ENCODE peak calls at places on chromosomes 16 and 17, in ten cellular contexts. W is RWPE1, U is Calu3, H is brain microvascular endothelial cell, G is GM13976, E is heart left ventricle, I is lung, A is IMR-90, J is dorsolateral prefrontal cortex, T is AG09309. M is an unnamed sample.

GRCh38 chr16:50910698-50911025 is 168.8 kb downstream of the CYLD start:
- DNase-seq in W (no peak), U (no peak), H (no peak), G (no peak), E (no peak), I (no peak), A (no peak), J (no peak), T (no peak), M (no peak)

GRCh38 chr16:83051451-83051850 is 424.7 kb downstream of the CDH13 start:
- DNase-seq in W (no peak), U (no peak), H (no peak), G (no peak), E (no peak), I (no peak), A (no peak), J (no peak), T (no peak), M (no peak)

GRCh38 chr16:75224281-75224680 is 5.5 kb downstream of the CTRB1 start:
- DNase-seq in W (no peak), U (no peak), H (no peak), G (no peak), E (no peak), I (no peak), A (no peak), J (no peak), T (no peak), M (peak)

GRCh38 chr17:39092672-39093250 is 58.7 kb downstream of the PLXDC1 start:
- DNase-seq in W (no peak), U (no peak), H (no peak), G (no peak), E (no peak), I (no peak), A (no peak), J (no peak), T (no peak), M (no peak)

GRCh38 chr16:90077757-90078593 is 844 bp upstream of the PRDM7 start:
- DNase-seq in W (no peak), U (peak), H (no peak), G (peak), E (no peak), I (no peak), A (peak), J (no peak), T (no peak), M (peak)

GRCh38 chr17:77884019-77884418 is 74.5 kb upstream of the TNRC6C start:
- DNase-seq in W (no peak), U (no peak), H (peak), G (no peak), E (peak), I (no peak), A (peak), J (peak), T (no peak), M (no peak)

GRCh38 chr16:59341368-59341767 is 607.3 kb upstream of the GOT2 start:
- DNase-seq in W (no peak), U (no peak), H (no peak), G (no peak), E (no peak), I (no peak), A (no peak), J (no peak), T (no peak), M (no peak)

GRCh38 chr16:82317411-82318168 is 147.6 kb upstream of the MPHOSPH6 start:
- DNase-seq in W (no peak), U (no peak), H (no peak), G (no peak), E (peak), I (no peak), A (no peak), J (no peak), T (no peak), M (no peak)

GRCh38 chr16:85151603-85152413 is 39.5 kb upstream of the CIBAR2 start:
- DNase-seq in W (peak), U (peak), H (peak), G (peak), E (peak), I (no peak), A (peak), J (no peak), T (no peak), M (peak)

GRCh38 chr17:49820773-49821172 is 27.1 kb downstream of the TAC4 start:
- DNase-seq in W (no peak), U (no peak), H (no peak), G (no peak), E (no peak), I (no peak), A (no peak), J (no peak), T (no peak), M (no peak)

GRCh38 chr16:54654429-54654828 is 276.2 kb upstream of the IRX5 start:
- DNase-seq in W (no peak), U (no peak), H (no peak), G (no peak), E (no peak), I (no peak), A (no peak), J (no peak), T (no peak), M (no peak)

GRCh38 chr17:78774956-78775571 is 7.0 kb downstream of the CYTH1 start:
- DNase-seq in W (no peak), U (no peak), H (no peak), G (peak), E (no peak), I (no peak), A (no peak), J (no peak), T (no peak), M (no peak)

GRCh38 chr17:1137465-1137894 is 42.3 kb downstream of the ABR start:
- DNase-seq in W (peak), U (no peak), H (no peak), G (no peak), E (no peak), I (no peak), A (no peak), J (no peak), T (no peak), M (no peak)

GRCh38 chr16:54407596-54407995 is 121.0 kb upstream of the IRX3 start:
- DNase-seq in W (peak), U (no peak), H (peak), G (no peak), E (no peak), I (no peak), A (peak), J (no peak), T (no peak), M (no peak)

GRCh38 chr17:16417896-16418683 is 2.7 kb downstream of the TRPV2 start:
- DNase-seq in W (no peak), U (no peak), H (no peak), G (peak), E (no peak), I (no peak), A (peak), J (no peak), T (no peak), M (no peak)

GRCh38 chr17:28524476-28525415 is 18.6 kb downstream of the FOXN1 start:
- DNase-seq in W (peak), U (peak), H (peak), G (no peak), E (no peak), I (peak), A (peak), J (no peak), T (peak), M (no peak)

GRCh38 chr16:85645021-85645589 is 32.0 kb downstream of the GSE1 start:
- DNase-seq in W (peak), U (peak), H (no peak), G (no peak), E (no peak), I (no peak), A (no peak), J (no peak), T (no peak), M (no peak)

GRCh38 chr16:89020925-89021595 is 44.1 kb upstream of the CBFA2T3 start:
- DNase-seq in W (no peak), U (no peak), H (no peak), G (no peak), E (no peak), I (no peak), A (no peak), J (peak), T (no peak), M (no peak)

GRCh38 chr16:74759564-74759963 is 15.1 kb downstream of the FA2H start:
- DNase-seq in W (no peak), U (no peak), H (no peak), G (no peak), E (no peak), I (no peak), A (no peak), J (no peak), T (no peak), M (no peak)

GRCh38 chr17:44375196-44376017 is 11.8 kb upstream of the FAM171A2 start:
- DNase-seq in W (no peak), U (no peak), H (no peak), G (no peak), E (no peak), I (no peak), A (no peak), J (no peak), T (no peak), M (no peak)

GRCh38 chr17:1714488-1714979 is 4.4 kb upstream of the TLCD2 start:
- DNase-seq in W (peak), U (peak), H (peak), G (no peak), E (peak), I (peak), A (peak), J (peak), T (peak), M (no peak)

GRCh38 chr17:8914554-8914953 is 47.1 kb upstream of the PIK3R6 start:
- DNase-seq in W (no peak), U (no peak), H (no peak), G (no peak), E (no peak), I (no peak), A (no peak), J (no peak), T (no peak), M (no peak)

GRCh38 chr17:8911205-8911604 is 43.7 kb upstream of the PIK3R6 start:
- DNase-seq in W (no peak), U (no peak), H (no peak), G (peak), E (no peak), I (no peak), A (no peak), J (no peak), T (no peak), M (peak)

GRCh38 chr17:8912060-8912981 is 44.8 kb upstream of the PIK3R6 start:
- DNase-seq in W (no peak), U (no peak), H (no peak), G (peak), E (no peak), I (no peak), A (no peak), J (no peak), T (no peak), M (peak)

GRCh38 chr17:8913879-8914278 is 46.4 kb upstream of the PIK3R6 start:
- DNase-seq in W (no peak), U (no peak), H (no peak), G (peak), E (no peak), I (no peak), A (no peak), J (no peak), T (no peak), M (no peak)

DNA sequence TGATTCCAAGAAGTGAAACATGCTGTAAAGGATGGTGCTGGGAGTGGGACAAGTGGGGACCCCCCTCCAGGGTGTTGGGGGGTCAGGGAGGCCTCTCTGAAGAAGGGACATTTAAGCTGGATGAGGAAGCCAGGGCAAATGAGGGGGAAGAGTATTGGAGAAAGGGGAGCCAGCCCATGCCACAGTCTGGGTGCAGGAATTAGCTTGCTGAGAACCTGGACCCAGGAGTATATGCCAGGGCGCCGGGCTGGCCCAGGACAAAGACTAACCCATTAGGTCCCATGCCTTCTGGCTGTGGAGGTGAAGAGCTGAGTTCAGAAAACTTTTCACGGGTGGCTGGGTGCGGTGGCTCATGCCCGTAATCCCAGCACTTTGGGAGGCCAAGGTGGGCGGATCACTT is 45.6 kb upstream of the PIK3R6 start:
- DNase-seq in W (no peak), U (no peak), H (no peak), G (peak), E (no peak), I (no peak), A (no peak), J (no peak), T (no peak), M (peak)
- TF ChIP-seq CTCF in W (no peak), U (no peak), H (no peak), G (no peak), E (no peak), I (no peak), A (no peak), J (no peak), T (no peak), M (no peak)

GRCh38 chr17:72651988-72652387 is 440.5 kb downstream of the SLC39A11 start:
- DNase-seq in W (no peak), U (no peak), H (no peak), G (no peak), E (no peak), I (no peak), A (no peak), J (no peak), T (no peak), M (no peak)
- TF ChIP-seq CTCF in W (no peak), U (no peak), H (no peak), G (no peak), E (no peak), I (no peak), A (no peak), J (no peak), T (no peak), M (no peak)

DNA sequence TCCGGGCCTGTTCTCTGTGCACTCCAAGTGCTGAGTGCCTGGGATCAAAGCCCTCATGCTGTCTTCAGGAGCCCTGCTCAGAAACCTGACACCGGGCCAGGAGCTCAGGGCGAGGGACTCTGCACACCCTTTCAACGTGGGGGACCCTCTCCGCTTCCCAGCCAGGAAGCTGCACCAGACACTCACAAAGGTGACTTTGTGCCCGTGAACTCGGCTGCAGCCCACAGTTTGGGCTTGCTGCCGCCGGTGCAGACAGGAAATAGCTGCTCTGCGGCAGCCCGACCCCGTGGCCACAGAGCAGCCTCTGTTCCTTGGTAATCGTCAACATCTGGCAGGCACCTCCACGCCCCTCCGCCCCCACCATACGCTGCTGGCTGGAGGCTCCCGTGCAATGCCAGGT is 93.4 kb upstream of the METRNL start:
- DNase-seq in W (no peak), U (no peak), H (peak), G (peak), E (peak), I (peak), A (peak), J (no peak), T (no peak), M (no peak)
- TF ChIP-seq CTCF in W (no peak), U (no peak), H (no peak), G (no peak), E (no peak), I (no peak), A (no peak), J (no peak), T (no peak), M (no peak)

GRCh38 chr16:66429290-66429962 is 2.3 kb downstream of the BEAN1 start:
- DNase-seq in W (no peak), U (no peak), H (no peak), G (no peak), E (no peak), I (no peak), A (no peak), J (no peak), T (no peak), M (no peak)
- TF ChIP-seq CTCF in W (no peak), U (no peak), H (peak), G (no peak), E (no peak), I (no peak), A (no peak), J (no peak), T (no peak), M (no peak)

DNA sequence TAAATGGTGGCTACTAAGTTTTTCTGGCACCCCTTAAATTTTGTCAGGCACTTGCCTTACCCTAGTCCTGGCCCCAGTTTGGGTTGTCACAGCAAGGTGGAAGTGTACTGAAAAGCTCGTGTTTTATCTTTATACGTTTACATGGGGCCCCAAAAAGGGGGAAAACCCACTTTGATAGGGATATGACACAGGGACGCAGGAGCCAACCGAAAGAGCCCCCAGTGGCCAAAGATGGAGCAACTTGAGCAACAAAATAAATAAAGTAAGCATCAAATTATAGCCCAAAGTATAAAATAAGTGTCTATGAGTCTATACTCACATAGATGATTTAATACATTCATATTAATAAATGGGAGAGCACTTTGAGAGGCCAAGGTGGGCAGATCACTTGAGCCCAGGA is 5.0 kb upstream of the CETP start:
- DNase-seq in W (no peak), U (no peak), H (no peak), G (no peak), E (no peak), I (no peak), A (no peak), J (no peak), T (no peak), M (no peak)
- TF ChIP-seq CTCF in W (no peak), U (no peak), H (peak), G (no peak), E (no peak), I (no peak), A (peak), J (no peak), T (no peak), M (no peak)

GRCh38 chr17:67657596-67657995 is 60.1 kb upstream of the NOL11 start:
- DNase-seq in W (no peak), U (no peak), H (no peak), G (no peak), E (no peak), I (no peak), A (no peak), J (no peak), T (no peak), M (no peak)

GRCh38 chr17:67658265-67658664 is 59.5 kb upstream of the NOL11 start:
- DNase-seq in W (no peak), U (no peak), H (no peak), G (no peak), E (no peak), I (no peak), A (no peak), J (no peak), T (no peak), M (no peak)

GRCh38 chr17:67655478-67656148 is 62.1 kb upstream of the NOL11 start:
- DNase-seq in W (no peak), U (no peak), H (no peak), G (no peak), E (no peak), I (no peak), A (no peak), J (no peak), T (no peak), M (no peak)

GRCh38 chr17:67656494-67657203 is 61.1 kb upstream of the NOL11 start:
- DNase-seq in W (no peak), U (no peak), H (no peak), G (peak), E (no peak), I (no peak), A (no peak), J (no peak), T (no peak), M (peak)

DNA sequence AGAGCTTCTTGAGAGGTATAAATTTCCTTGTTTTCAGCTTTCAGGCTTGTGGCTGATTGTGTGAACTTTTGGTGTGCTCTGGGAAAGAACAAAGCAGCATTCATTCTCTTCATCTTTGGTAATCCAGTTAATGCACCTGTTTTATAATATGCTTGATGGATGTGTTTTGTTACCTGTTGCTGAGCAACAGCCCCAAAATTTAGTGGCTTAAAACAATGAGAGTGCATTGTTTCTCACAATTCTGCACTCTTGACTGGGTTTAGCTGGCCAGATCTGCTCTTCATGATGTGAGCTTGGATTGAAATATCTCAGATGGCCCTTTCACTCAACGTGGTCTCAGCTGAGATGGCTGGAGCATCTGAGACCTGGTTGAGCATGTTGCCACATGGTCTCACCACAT is 58.7 kb upstream of the NOL11 start:
- DNase-seq in W (no peak), U (no peak), H (no peak), G (no peak), E (no peak), I (no peak), A (no peak), J (no peak), T (no peak), M (no peak)
- TF ChIP-seq CTCF in W (no peak), U (no peak), H (no peak), G (no peak), E (no peak), I (no peak), A (no peak), J (no peak), T (no peak), M (no peak)

GRCh38 chr17:40099627-40100418 is 566 bp downstream of the NR1D1 start:
- DNase-seq in W (peak), U (peak), H (no peak), G (no peak), E (no peak), I (no peak), A (no peak), J (no peak), T (no peak), M (no peak)
- TF ChIP-seq CTCF in W (no peak), U (no peak), H (no peak), G (no peak), E (no peak), I (no peak), A (no peak), J (no peak), T (no peak), M (no peak)

GRCh38 chr16:24568392-24568791 is 29.0 kb downstream of the RBBP6 start:
- DNase-seq in W (no peak), U (no peak), H (no peak), G (no peak), E (no peak), I (no peak), A (peak), J (no peak), T (peak), M (no peak)
- TF ChIP-seq CTCF in W (peak), U (peak), H (peak), G (no peak), E (peak), I (no peak), A (peak), J (peak), T (peak), M (no peak)

GRCh38 chr17:82007228-82007494 is 15.5 kb downstream of the CENPX start:
- DNase-seq in W (no peak), U (no peak), H (no peak), G (no peak), E (no peak), I (no peak), A (no peak), J (no peak), T (no peak), M (no peak)

GRCh38 chr17:82008258-82008940 is 14.3 kb downstream of the CENPX start:
- DNase-seq in W (no peak), U (no peak), H (no peak), G (no peak), E (no peak), I (no peak), A (no peak), J (no peak), T (no peak), M (no peak)

GRCh38 chr17:82006468-82007227 is 16.0 kb downstream of the CENPX start:
- DNase-seq in W (no peak), U (no peak), H (no peak), G (no peak), E (no peak), I (no peak), A (peak), J (no peak), T (no peak), M (no peak)

GRCh38 chr17:82008941-82009405 is 13.7 kb downstream of the CENPX start:
- DNase-seq in W (no peak), U (no peak), H (no peak), G (no peak), E (peak), I (no peak), A (no peak), J (no peak), T (no peak), M (no peak)

GRCh38 chr17:82007495-82008257 is 15.0 kb downstream of the CENPX start:
- DNase-seq in W (no peak), U (no peak), H (no peak), G (no peak), E (no peak), I (no peak), A (no peak), J (no peak), T (no peak), M (no peak)
- TF ChIP-seq CTCF in W (no peak), U (no peak), H (peak), G (no peak), E (no peak), I (no peak), A (peak), J (no peak), T (no peak), M (no peak)